ENCODE peak calls at places on chromosomes 4 and X, in six cellular contexts. One of them, this sample, is unnamed.

GRCh38 chr4:26233350-26233749 is 87.5 kb upstream of the RBPJ start:
- DNase-seq in heart right ventricle: no peak
- DNase-seq in A673: no peak
- DNase-seq in NB4: no peak
- DNase-seq in GM12865: no peak
- DNase-seq in tibial artery: no peak
- DNase-seq in this sample: no peak

GRCh38 chr4:186190456-186191265 is 706 bp upstream of the CYP4V2 start:
- DNase-seq in tibial artery: peak
- DNase-seq in GM12865: peak
- DNase-seq in heart right ventricle: peak
- DNase-seq in A673: peak
- DNase-seq in NB4: peak
- DNase-seq in this sample: peak

GRCh38 chrX:15472523-15472922 is 20.6 kb downstream of the PIR start:
- DNase-seq in A673: no peak
- DNase-seq in NB4: no peak
- DNase-seq in GM12865: no peak
- DNase-seq in tibial artery: no peak
- DNase-seq in heart right ventricle: no peak
- DNase-seq in this sample: no peak

GRCh38 chr4:140099993-140100392 is 54.0 kb downstream of the MAML3 start:
- DNase-seq in GM12865: no peak
- DNase-seq in NB4: peak
- DNase-seq in A673: peak
- DNase-seq in heart right ventricle: peak
- DNase-seq in tibial artery: peak
- DNase-seq in this sample: no peak

GRCh38 chr4:114698256-114698655 is 99.6 kb downstream of the UGT8 start:
- DNase-seq in GM12865: no peak
- DNase-seq in tibial artery: no peak
- DNase-seq in NB4: no peak
- DNase-seq in A673: no peak
- DNase-seq in heart right ventricle: no peak
- DNase-seq in this sample: no peak

GRCh38 chrX:47030339-47030738 is 47.9 kb upstream of the RGN start:
- DNase-seq in tibial artery: no peak
- DNase-seq in A673: peak
- DNase-seq in GM12865: peak
- DNase-seq in NB4: peak
- DNase-seq in heart right ventricle: no peak
- DNase-seq in this sample: peak

GRCh38 chr4:75919914-75920313 is 17.7 kb upstream of the PPEF2 start:
- DNase-seq in GM12865: no peak
- DNase-seq in A673: peak
- DNase-seq in heart right ventricle: no peak
- DNase-seq in tibial artery: no peak
- DNase-seq in NB4: no peak
- DNase-seq in this sample: peak

GRCh38 chr4:2263701-2264321 is 1.9 kb upstream of the MXD4 start:
- DNase-seq in GM12865: no peak
- DNase-seq in heart right ventricle: no peak
- DNase-seq in NB4: no peak
- DNase-seq in tibial artery: no peak
- DNase-seq in A673: no peak
- DNase-seq in this sample: no peak

GRCh38 chrX:31589503-31589902 is 517.7 kb upstream of the FTHL17 start:
- DNase-seq in NB4: no peak
- DNase-seq in tibial artery: no peak
- DNase-seq in heart right ventricle: no peak
- DNase-seq in GM12865: no peak
- DNase-seq in A673: no peak
- DNase-seq in this sample: no peak

GRCh38 chrX:31590581-31591113 is 518.8 kb upstream of the FTHL17 start:
- DNase-seq in NB4: no peak
- DNase-seq in GM12865: no peak
- DNase-seq in A673: peak
- DNase-seq in heart right ventricle: no peak
- DNase-seq in tibial artery: no peak
- DNase-seq in this sample: no peak

GRCh38 chrX:31591355-31591754 is 519.5 kb upstream of the FTHL17 start:
- DNase-seq in A673: no peak
- DNase-seq in tibial artery: no peak
- DNase-seq in NB4: no peak
- DNase-seq in GM12865: no peak
- DNase-seq in heart right ventricle: no peak
- DNase-seq in this sample: no peak

GRCh38 chrX:31588355-31588754 is 516.5 kb upstream of the FTHL17 start:
- DNase-seq in NB4: no peak
- DNase-seq in heart right ventricle: no peak
- DNase-seq in A673: no peak
- DNase-seq in GM12865: no peak
- DNase-seq in tibial artery: no peak
- DNase-seq in this sample: no peak

GRCh38 chrX:31593353-31593752 is 521.5 kb upstream of the FTHL17 start:
- DNase-seq in A673: no peak
- DNase-seq in NB4: no peak
- DNase-seq in GM12865: no peak
- DNase-seq in heart right ventricle: no peak
- DNase-seq in tibial artery: no peak
- DNase-seq in this sample: no peak
- H3K4me3 ChIP-seq in A673: no peak
- H3K4me3 ChIP-seq in NB4: no peak
- H3K4me3 ChIP-seq in GM12865: no peak
- H3K4me3 ChIP-seq in heart right ventricle: no peak
- H3K4me3 ChIP-seq in tibial artery: no peak
- H3K4me3 ChIP-seq in this sample: no peak

GRCh38 chr4:30002345-30002744 is 717.8 kb upstream of the PCDH7 start:
- DNase-seq in heart right ventricle: no peak
- DNase-seq in tibial artery: no peak
- DNase-seq in GM12865: no peak
- DNase-seq in A673: no peak
- DNase-seq in NB4: no peak
- DNase-seq in this sample: no peak
- H3K4me3 ChIP-seq in heart right ventricle: no peak
- H3K4me3 ChIP-seq in tibial artery: no peak
- H3K4me3 ChIP-seq in GM12865: no peak
- H3K4me3 ChIP-seq in A673: no peak
- H3K4me3 ChIP-seq in NB4: no peak
- H3K4me3 ChIP-seq in this sample: no peak

DNA sequence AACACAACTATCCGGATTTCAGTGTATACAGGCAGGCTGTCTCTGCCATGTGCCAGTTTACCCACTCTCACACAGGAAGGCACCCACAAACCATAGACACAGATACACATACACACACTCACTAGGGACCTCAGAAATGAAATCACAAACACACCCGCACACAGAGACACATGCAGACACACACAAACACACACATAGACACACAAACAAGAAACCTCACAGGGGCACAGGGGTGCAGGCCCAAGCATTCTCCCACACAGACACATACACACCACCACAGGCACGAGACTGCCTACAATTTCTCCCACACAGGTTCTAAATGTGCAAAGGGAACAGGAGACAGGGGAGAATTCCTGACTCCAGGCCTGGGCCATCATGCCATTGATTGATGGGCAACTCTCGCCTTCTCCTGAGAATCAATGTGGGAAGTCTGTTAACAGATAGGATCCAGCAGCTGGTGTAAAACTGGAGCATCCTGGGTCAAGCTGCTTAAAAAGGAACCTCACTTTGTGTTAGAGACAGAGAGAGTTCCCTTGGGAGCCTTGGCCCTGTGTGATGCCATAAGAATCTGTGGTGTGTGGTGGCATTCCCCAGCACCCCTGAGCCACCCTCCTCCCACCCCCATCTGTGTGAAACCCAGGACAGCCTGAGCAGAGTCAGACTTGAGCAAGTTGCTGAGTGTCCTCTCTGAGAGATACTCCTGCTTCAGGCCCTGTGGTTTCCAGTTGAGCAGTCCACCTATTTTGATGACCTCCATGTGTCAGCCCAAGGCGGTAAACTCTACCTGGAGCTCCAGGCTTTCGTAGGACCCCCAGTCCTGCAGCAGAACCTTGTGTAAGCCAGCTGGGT is 33.9 kb downstream of the NBDY start:
- DNase-seq in heart right ventricle: no peak
- DNase-seq in GM12865: peak
- DNase-seq in tibial artery: no peak
- DNase-seq in NB4: peak
- DNase-seq in A673: no peak
- DNase-seq in this sample: no peak
- H3K4me3 ChIP-seq in heart right ventricle: no peak
- H3K4me3 ChIP-seq in GM12865: peak
- H3K4me3 ChIP-seq in tibial artery: no peak
- H3K4me3 ChIP-seq in NB4: no peak
- H3K4me3 ChIP-seq in A673: no peak
- H3K4me3 ChIP-seq in this sample: no peak

DNA sequence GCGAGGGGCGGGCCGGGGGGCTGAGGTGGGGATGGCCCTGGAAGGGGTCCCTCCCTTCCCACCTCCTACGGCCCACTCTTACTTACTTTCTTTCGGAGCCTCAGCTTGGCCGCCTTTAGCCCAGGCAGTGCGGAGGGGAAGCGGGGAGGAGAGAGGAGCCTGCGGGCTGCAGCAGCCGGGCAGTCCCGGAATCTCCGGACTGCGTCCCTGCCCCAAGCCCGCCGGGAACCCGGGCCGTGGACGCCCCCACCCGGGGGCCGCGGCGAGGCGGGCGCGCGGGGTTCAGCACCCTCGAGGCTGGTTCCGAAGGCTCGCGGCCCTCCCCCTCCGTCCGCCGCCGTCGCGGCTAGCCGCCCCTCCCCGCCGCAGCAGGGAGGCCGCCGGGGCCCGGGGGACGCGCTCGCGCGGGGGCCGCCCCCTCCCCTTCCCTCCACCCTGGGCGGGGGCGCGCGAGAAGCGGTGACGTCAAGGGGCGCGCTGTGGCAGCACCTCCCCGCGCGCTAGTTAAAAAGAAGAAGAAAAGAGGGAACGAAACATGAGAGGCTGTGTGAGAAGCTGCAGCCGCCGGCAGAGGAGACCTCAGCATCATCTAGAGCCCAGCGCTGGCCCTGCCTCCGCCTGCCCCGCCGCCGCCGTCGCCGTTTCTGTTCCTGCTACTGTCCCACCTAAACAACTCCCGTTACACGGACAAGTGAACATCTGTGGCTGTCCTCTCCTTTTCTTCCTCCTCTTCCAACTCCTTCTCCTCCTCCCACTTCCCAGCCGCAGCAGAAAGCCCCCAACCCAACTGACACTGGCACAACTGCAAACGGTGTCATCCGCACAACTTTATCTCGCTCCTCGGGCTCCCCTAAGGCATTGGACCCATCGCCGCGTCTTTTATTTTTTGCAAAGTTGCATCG is at the start of gene HHIP:
- DNase-seq in heart right ventricle: peak
- DNase-seq in A673: peak
- DNase-seq in tibial artery: peak
- DNase-seq in NB4: no peak
- DNase-seq in GM12865: no peak
- DNase-seq in this sample: peak
- H3K4me3 ChIP-seq in heart right ventricle: peak
- H3K4me3 ChIP-seq in A673: peak
- H3K4me3 ChIP-seq in tibial artery: peak
- H3K4me3 ChIP-seq in NB4: no peak
- H3K4me3 ChIP-seq in GM12865: peak
- H3K4me3 ChIP-seq in this sample: peak

GRCh38 chr4:143357161-143357845 is 20.6 kb downstream of the GAB1 start:
- DNase-seq in heart right ventricle: no peak
- DNase-seq in tibial artery: no peak
- DNase-seq in GM12865: peak
- DNase-seq in A673: no peak
- DNase-seq in NB4: no peak
- DNase-seq in this sample: no peak

GRCh38 chr4:143359794-143360193 is 23.1 kb downstream of the GAB1 start:
- DNase-seq in NB4: no peak
- DNase-seq in A673: peak
- DNase-seq in GM12865: no peak
- DNase-seq in heart right ventricle: no peak
- DNase-seq in tibial artery: no peak
- DNase-seq in this sample: no peak

GRCh38 chr4:143358923-143359694 is 22.4 kb downstream of the GAB1 start:
- DNase-seq in GM12865: peak
- DNase-seq in A673: peak
- DNase-seq in tibial artery: no peak
- DNase-seq in heart right ventricle: no peak
- DNase-seq in NB4: peak
- DNase-seq in this sample: no peak

GRCh38 chr4:143356493-143356892 is 19.8 kb downstream of the GAB1 start:
- DNase-seq in A673: peak
- DNase-seq in heart right ventricle: no peak
- DNase-seq in GM12865: no peak
- DNase-seq in NB4: no peak
- DNase-seq in tibial artery: no peak
- DNase-seq in this sample: no peak

DNA sequence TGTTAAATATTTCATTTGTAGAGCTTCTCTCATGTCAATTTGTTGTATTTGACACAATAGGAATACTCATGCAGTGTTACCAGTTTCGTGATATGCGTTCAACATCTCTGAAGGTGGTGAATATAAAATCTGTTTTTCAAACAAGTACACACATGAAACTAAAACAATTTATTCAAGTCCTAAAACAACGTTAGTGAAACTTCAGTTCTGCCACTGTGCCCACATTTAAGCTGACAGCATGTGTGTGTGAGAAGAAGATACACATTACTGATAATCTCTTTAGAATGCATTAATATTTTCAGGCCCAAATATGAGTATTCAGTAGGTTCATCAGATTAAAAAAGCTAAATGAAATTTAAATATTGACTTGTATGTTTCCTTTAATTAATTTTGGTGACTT is 21.7 kb downstream of the GAB1 start:
- DNase-seq in tibial artery: no peak
- DNase-seq in GM12865: no peak
- DNase-seq in heart right ventricle: no peak
- DNase-seq in A673: no peak
- DNase-seq in NB4: no peak
- DNase-seq in this sample: no peak
- H3K4me3 ChIP-seq in tibial artery: no peak
- H3K4me3 ChIP-seq in GM12865: no peak
- H3K4me3 ChIP-seq in heart right ventricle: no peak
- H3K4me3 ChIP-seq in A673: peak
- H3K4me3 ChIP-seq in NB4: no peak
- H3K4me3 ChIP-seq in this sample: no peak

DNA sequence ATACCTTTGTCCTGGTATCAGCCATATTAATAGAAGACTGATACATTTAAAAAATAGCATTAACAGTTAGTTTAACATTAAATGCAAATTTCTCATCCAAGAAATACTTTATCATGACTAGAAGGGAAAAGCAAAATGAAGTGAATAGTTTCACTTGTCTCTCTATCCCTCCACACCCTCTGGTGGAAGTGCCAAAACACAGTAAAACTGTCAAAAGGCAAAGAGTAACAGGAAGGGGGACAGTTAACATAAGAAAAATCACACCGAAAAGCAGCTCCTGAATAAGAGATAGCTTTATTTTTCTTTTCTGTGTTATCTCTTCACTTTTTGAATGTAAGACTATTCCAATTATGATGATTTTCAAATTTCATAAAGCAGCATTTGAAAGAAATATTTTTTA is 187.2 kb downstream of the FBXW7 start:
- DNase-seq in heart right ventricle: no peak
- DNase-seq in GM12865: no peak
- DNase-seq in NB4: no peak
- DNase-seq in A673: peak
- DNase-seq in tibial artery: no peak
- DNase-seq in this sample: no peak
- H3K4me3 ChIP-seq in heart right ventricle: no peak
- H3K4me3 ChIP-seq in GM12865: no peak
- H3K4me3 ChIP-seq in NB4: no peak
- H3K4me3 ChIP-seq in A673: no peak
- H3K4me3 ChIP-seq in tibial artery: no peak
- H3K4me3 ChIP-seq in this sample: no peak

This sample was measured in SJCRH30.